ENCODE peak calls at places on chromosomes 6 and 20, in four cellular contexts. C, M, R and L are unnamed samples. For H3K4me1, the result is how much of the 10 kb centered on the place peaks cover.

GRCh38 chr20:2333821-2334220 is 38.0 kb downstream of the TGM3 start:
- DNase-seq in C (no peak), M (no peak), R (no peak), L (no peak)

GRCh38 chr6:33720998-33721397 is 9.5 kb upstream of the UQCC2 start:
- DNase-seq in C (no peak), M (no peak), R (no peak), L (no peak)

GRCh38 chr6:68704485-68704884 is 69.4 kb downstream of the ADGRB3 start:
- DNase-seq in C (no peak), M (no peak), R (no peak), L (no peak)

GRCh38 chr6:114362957-114363356 is 20.1 kb upstream of the HS3ST5 start:
- DNase-seq in C (no peak), M (no peak), R (peak), L (no peak)

GRCh38 chr20:5171074-5171789 is 44.4 kb downstream of the CDS2 start:
- DNase-seq in C (peak), M (no peak), R (peak), L (no peak)

GRCh38 chr20:3461191-3461874 is 9.5 kb upstream of the ATRN start:
- DNase-seq in C (no peak), M (no peak), R (no peak), L (peak)

GRCh38 chr6:113619077-113619476 is 238.1 kb upstream of the MARCKS start:
- DNase-seq in C (no peak), M (no peak), R (no peak), L (no peak)

GRCh38 chr20:31908016-31908415 is 37.6 kb downstream of the TTLL9 start:
- DNase-seq in C (peak), M (no peak), R (no peak), L (no peak)

GRCh38 chr6:134402372-134402984 is 84.6 kb upstream of the SGK1 start:
- DNase-seq in C (no peak), M (no peak), R (no peak), L (no peak)

GRCh38 chr20:16472045-16472872 is 101.0 kb downstream of the KIF16B start:
- DNase-seq in C (peak), M (no peak), R (no peak), L (no peak)

GRCh38 chr6:1916334-1916985 is 306.7 kb downstream of the FOXC1 start:
- DNase-seq in C (no peak), M (no peak), R (no peak), L (peak)

GRCh38 chr20:8523684-8524083 is 391.6 kb downstream of the PLCB1 start:
- DNase-seq in C (no peak), M (peak), R (no peak), L (no peak)

GRCh38 chr6:2589171-2589661 is 161.5 kb downstream of the MYLK4 start:
- DNase-seq in C (no peak), M (no peak), R (no peak), L (peak)

GRCh38 chr6:118546164-118546929 is 1.7 kb upstream of the PLN start:
- DNase-seq in C (no peak), M (no peak), R (no peak), L (no peak)

GRCh38 chr6:15969236-15969778 is 159.6 kb upstream of the MYLIP start:
- DNase-seq in C (no peak), M (no peak), R (no peak), L (no peak)

GRCh38 chr6:43302126-43302525 is 4.1 kb downstream of the SLC22A7 start:
- DNase-seq in C (no peak), M (no peak), R (no peak), L (no peak)

GRCh38 chr6:40912158-40912946 is 126.7 kb downstream of the UNC5CL start:
- DNase-seq in C (peak), M (peak), R (peak), L (no peak)

GRCh38 chr6:127069659-127070279 is 48.7 kb upstream of the RSPO3 start:
- DNase-seq in C (no peak), M (peak), R (no peak), L (no peak)

GRCh38 chr20:11436113-11436890 is 481.4 kb upstream of the BTBD3 start:
- DNase-seq in C (no peak), M (no peak), R (no peak), L (no peak)

GRCh38 chr20:62129731-62130531 is 7.7 kb downstream of the LSM14B start:
- DNase-seq in C (no peak), M (no peak), R (no peak), L (no peak)

GRCh38 chr20:61673152-61673551 is 392.5 kb downstream of the TAF4 start:
- DNase-seq in C (no peak), M (no peak), R (no peak), L (no peak)

GRCh38 chr20:63090682-63091571 is 84.2 kb upstream of the BHLHE23 start:
- DNase-seq in C (peak), M (no peak), R (peak), L (no peak)

GRCh38 chr6:143368426-143368825 is 82.1 kb downstream of the ADAT2 start:
- DNase-seq in C (no peak), M (peak), R (no peak), L (no peak)

GRCh38 chr20:52888096-52888495 is 84.1 kb upstream of the TSHZ2 start:
- DNase-seq in C (no peak), M (no peak), R (no peak), L (no peak)

GRCh38 chr20:62088258-62089127 is 22.8 kb upstream of the TAF4 start:
- DNase-seq in C (no peak), M (peak), R (no peak), L (no peak)

GRCh38 chr6:139545474-139546116 is 171.1 kb upstream of the CITED2 start:
- DNase-seq in C (no peak), M (no peak), R (no peak), L (no peak)
- H3K4me1 ChIP-seq in C (under half), M (under half), R (under half), L (half or more)

GRCh38 chr6:148239777-148240462 is 102.7 kb upstream of the SASH1 start:
- DNase-seq in C (no peak), M (no peak), R (no peak), L (peak)
- H3K27ac ChIP-seq in C (no peak), M (no peak), R (no peak), L (peak)

DNA sequence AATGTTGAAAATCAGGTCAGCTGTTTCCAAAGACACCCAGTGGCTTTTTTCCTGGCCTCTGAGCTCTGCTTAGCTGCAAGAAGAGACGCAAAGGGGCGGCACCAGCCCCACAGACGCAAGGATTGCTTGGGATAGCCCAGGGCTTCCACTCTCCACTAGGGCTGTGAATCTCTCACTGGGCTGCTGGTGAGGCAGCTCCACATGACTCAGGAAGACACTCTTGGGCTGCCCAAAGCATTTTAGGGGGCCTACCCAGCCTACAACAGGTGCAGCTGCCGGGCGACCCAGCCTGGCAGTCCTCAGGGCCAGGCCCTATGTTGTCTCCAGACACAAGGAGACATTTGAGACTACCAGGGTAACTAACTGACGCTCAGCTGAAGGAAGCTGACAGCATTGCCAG is 59.8 kb downstream of the FAM50B start:
- DNase-seq in C (no peak), M (no peak), R (no peak), L (no peak)
- H3K4me1 ChIP-seq in C (under half), M (under half), R (under half), L (under half)

DNA sequence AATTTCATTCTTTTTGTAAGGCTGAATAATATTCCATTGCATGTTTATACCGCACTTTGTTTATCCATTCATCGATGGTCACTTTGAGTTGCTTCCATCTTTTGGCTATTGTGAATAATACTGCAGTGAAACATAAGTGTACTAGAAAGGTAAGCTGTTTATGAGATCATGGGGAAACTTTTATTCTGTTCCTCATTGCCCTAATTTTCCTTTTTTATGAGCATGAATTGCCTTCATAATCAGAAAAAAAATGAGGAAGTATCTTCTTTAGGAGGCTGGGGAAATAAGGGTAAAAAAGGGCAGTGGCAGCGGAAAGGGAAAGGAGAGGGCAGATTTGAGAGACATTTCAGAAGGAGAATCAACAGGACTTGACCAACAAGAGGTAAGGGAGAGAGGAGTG is 14.3 kb upstream of the SERINC3 start:
- DNase-seq in C (no peak), M (no peak), R (no peak), L (no peak)
- H3K27ac ChIP-seq in C (no peak), M (no peak), R (no peak), L (peak)